ENCODE peak calls at places on chromosomes 11 and 22, in four cellular contexts. U is K562, C is GM12878, Y is HepG2. O is an unnamed sample.

GRCh38 chr11:117572129-117572528 is 224.9 kb downstream of the DSCAML1 start:
- DNase-seq in U (no peak), C (no peak), Y (no peak), O (peak; percentile 2)

GRCh38 chr22:20750461-20751184 is 23.3 kb upstream of the SERPIND1 start:
- DNase-seq in U (peak; percentile 77), C (peak; percentile 59), Y (no peak), O (no peak)

GRCh38 chr11:18727499-18728236 is 1.7 kb upstream of the IGSF22 start:
- DNase-seq in U (peak; percentile 71), C (no peak), Y (peak; percentile 48), O (peak; percentile 78)

GRCh38 chr11:44409558-44410236 is 99.8 kb upstream of the ALX4 start:
- DNase-seq in U (no peak), C (no peak), Y (peak; percentile 13), O (no peak)

GRCh38 chr22:26972281-26972680 is 314.9 kb downstream of the MIAT start:
- DNase-seq in U (no peak), C (no peak), Y (no peak), O (no peak)

GRCh38 chr11:94477644-94478043 is 16.0 kb downstream of the MRE11 start:
- DNase-seq in U (no peak), C (no peak), Y (no peak), O (no peak)

GRCh38 chr11:115418626-115419025 is 85.6 kb downstream of the CADM1 start:
- DNase-seq in U (no peak), C (no peak), Y (no peak), O (no peak)

GRCh38 chr11:74019104-74019738 is 10.3 kb upstream of the UCP3 start:
- DNase-seq in U (no peak), C (no peak), Y (peak; percentile 17), O (no peak)

GRCh38 chr11:106853850-106854401 is 164.3 kb downstream of the GUCY1A2 start:
- DNase-seq in U (no peak), C (no peak), Y (no peak), O (no peak)

GRCh38 chr11:102727890-102728289 is 3.1 kb upstream of the MMP8 start:
- DNase-seq in U (no peak), C (no peak), Y (no peak), O (no peak)

GRCh38 chr11:102878595-102878994 is 3.8 kb upstream of the MMP12 start:
- DNase-seq in U (no peak), C (no peak), Y (no peak), O (no peak)

GRCh38 chr11:113773416-113774173 is at the start of gene ZW10:
- DNase-seq in U (peak; percentile 90), C (peak; percentile 86), Y (peak; percentile 92), O (peak; percentile 95)

GRCh38 chr11:71454470-71455113 is 1.6 kb downstream of the NADSYN1 start:
- DNase-seq in U (no peak), C (no peak), Y (no peak), O (no peak)

GRCh38 chr11:60957188-60957587 is 5.2 kb upstream of the SLC15A3 start:
- DNase-seq in U (no peak), C (no peak), Y (no peak), O (no peak)

GRCh38 chr22:43819691-43820670 is 7.9 kb upstream of the EFCAB6 start:
- DNase-seq in U (no peak), C (no peak), Y (no peak), O (no peak)

GRCh38 chr11:130452941-130453340 is 4.5 kb downstream of the ADAMTS15 start:
- DNase-seq in U (no peak), C (no peak), Y (no peak), O (peak; percentile 40)

GRCh38 chr11:122910775-122911174 is 28.2 kb downstream of the JHY start:
- DNase-seq in U (no peak), C (no peak), Y (peak; percentile 5), O (no peak)

GRCh38 chr11:47399860-47400812 is 8.3 kb upstream of the SLC39A13 start:
- DNase-seq in U (peak; percentile 89), C (no peak), Y (no peak), O (peak; percentile 46)

GRCh38 chr11:134542401-134543143 is 130.5 kb upstream of the B3GAT1 start:
- DNase-seq in U (no peak), C (no peak), Y (no peak), O (no peak)

GRCh38 chr11:71238285-71238875 is 14.0 kb downstream of the SHANK2 start:
- DNase-seq in U (no peak), C (no peak), Y (no peak), O (no peak)

GRCh38 chr11:6992457-6993431 is 27.4 kb downstream of the ZNF214 start:
- DNase-seq in U (no peak), C (no peak), Y (no peak), O (no peak)

GRCh38 chr11:92796744-92797143 is 172.7 kb upstream of the MTNR1B start:
- DNase-seq in U (no peak), C (no peak), Y (no peak), O (no peak)

GRCh38 chr11:86182976-86183584 is 61.5 kb upstream of the EED start:
- DNase-seq in U (peak; percentile 76), C (peak; percentile 88), Y (no peak), O (no peak)

GRCh38 chr11:66580803-66581202 is 12.1 kb downstream of the CCDC87 start:
- DNase-seq in U (no peak), C (no peak), Y (no peak), O (no peak)

GRCh38 chr22:29470159-29470855 is 9.7 kb upstream of the NEFH start:
- DNase-seq in U (peak; percentile 80), C (no peak), Y (peak; percentile 26), O (peak; percentile 95)

GRCh38 chr11:21814169-21814568 is 378.7 kb upstream of the ANO5 start:
- DNase-seq in U (no peak), C (no peak), Y (peak; percentile 40), O (no peak)

GRCh38 chr11:22991196-22991595 is 130.9 kb upstream of the CCDC179 start:
- DNase-seq in U (no peak), C (no peak), Y (no peak), O (no peak)

GRCh38 chr11:126175261-126175885 is 36.1 kb downstream of the RPUSD4 start:
- DNase-seq in U (no peak), C (no peak), Y (no peak), O (no peak)

GRCh38 chr11:116547571-116547970 is 225.2 kb downstream of the BUD13 start:
- DNase-seq in U (no peak), C (no peak), Y (no peak), O (no peak)

DNA sequence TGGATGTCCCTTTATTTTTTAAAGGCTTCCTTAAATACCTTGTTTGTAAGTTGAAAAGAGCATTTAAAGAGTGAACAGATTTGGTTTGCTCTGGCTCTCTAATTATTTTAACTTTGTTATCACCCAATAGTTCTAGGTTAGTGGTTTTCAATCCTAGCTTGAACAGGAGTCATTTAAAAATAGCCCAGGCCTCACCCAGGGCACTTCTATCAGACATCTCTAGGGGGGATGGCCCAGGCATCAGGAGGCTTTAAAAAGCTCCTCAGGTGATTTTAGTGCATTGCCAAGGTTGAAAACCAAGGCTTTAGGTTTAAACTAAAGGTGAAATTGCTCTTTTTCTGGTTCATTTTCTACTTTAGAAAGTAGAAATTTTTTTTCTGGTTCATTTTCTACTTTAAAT is 8.3 kb downstream of the CAT start:
- DNase-seq in U (no peak), C (no peak), Y (no peak), O (no peak)
- TF ChIP-seq TCF7 in U (no peak), C (no peak), Y (no peak), O (no peak)

GRCh38 chr11:77644887-77645286 is 7.3 kb upstream of the CLNS1A start:
- DNase-seq in U (no peak), C (no peak), Y (no peak), O (no peak)
- TF ChIP-seq MAX in U (no peak), C (no peak), Y (no peak), O (no peak)

DNA sequence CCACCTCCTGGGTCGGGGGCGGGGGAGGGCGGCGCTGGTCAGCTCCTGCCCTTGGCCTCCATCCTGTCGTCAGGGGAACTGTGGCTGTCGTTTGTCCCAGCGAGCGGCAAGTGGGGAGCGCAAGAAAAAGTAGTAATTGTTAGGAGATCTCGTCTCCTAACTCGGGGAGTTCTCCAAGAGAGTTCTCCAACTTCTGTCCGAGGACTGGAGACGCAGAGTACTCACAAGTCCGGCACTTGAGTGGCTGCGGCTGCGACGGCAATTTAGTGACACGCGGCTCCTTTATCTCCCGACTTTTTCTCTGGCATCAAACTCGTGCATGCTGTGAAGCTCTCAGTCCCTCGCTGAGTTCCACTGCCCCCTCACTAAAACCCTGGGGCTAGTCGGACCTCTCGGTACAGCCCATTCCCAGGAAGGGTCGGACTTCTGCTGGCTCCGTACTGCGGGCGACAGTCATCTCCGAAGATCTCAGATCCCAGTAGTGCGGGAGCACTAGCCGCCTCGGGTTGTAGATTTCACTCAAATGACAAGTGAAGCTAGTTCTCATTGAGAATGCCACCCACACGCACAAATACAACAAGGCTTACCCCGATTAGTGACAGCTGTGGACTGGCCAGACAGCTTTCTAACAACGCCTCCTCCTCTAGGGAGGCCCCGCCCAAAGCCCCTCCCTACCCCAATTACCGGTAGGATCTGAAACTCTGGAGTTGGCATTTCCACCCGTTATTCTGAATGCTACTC is at the start of gene PGR:
- DNase-seq in U (peak; percentile 65), C (no peak), Y (no peak), O (peak; percentile 56)
- TF ChIP-seq NR2C2 in U (no peak), C (no peak), Y (no peak), O (no peak)

GRCh38 chr22:50148991-50149721 is 21.4 kb upstream of the PANX2 start:
- DNase-seq in U (peak; percentile 83), C (peak; percentile 35), Y (peak; percentile 46), O (peak; percentile 74)

GRCh38 chr22:50148166-50148500 is 22.4 kb upstream of the PANX2 start:
- DNase-seq in U (no peak), C (no peak), Y (no peak), O (no peak)

GRCh38 chr22:50144005-50144614 is 26.4 kb upstream of the PANX2 start:
- DNase-seq in U (no peak), C (no peak), Y (no peak), O (no peak)

GRCh38 chr22:50145741-50146439 is 24.6 kb upstream of the PANX2 start:
- DNase-seq in U (no peak), C (no peak), Y (no peak), O (no peak)

GRCh38 chr22:50146440-50147228 is 23.9 kb upstream of the PANX2 start:
- DNase-seq in U (peak; percentile 63), C (no peak), Y (peak; percentile 87), O (no peak)
- TF ChIP-seq TCF7 in U (no peak), C (no peak), Y (no peak), O (no peak)

GRCh38 chr11:59199546-59200420 is 12.9 kb downstream of the MPEG1 start:
- DNase-seq in U (no peak), C (peak; percentile 95), Y (no peak), O (no peak)
- TF ChIP-seq MAX in U (no peak), C (peak; percentile 54), Y (no peak), O (no peak)

DNA sequence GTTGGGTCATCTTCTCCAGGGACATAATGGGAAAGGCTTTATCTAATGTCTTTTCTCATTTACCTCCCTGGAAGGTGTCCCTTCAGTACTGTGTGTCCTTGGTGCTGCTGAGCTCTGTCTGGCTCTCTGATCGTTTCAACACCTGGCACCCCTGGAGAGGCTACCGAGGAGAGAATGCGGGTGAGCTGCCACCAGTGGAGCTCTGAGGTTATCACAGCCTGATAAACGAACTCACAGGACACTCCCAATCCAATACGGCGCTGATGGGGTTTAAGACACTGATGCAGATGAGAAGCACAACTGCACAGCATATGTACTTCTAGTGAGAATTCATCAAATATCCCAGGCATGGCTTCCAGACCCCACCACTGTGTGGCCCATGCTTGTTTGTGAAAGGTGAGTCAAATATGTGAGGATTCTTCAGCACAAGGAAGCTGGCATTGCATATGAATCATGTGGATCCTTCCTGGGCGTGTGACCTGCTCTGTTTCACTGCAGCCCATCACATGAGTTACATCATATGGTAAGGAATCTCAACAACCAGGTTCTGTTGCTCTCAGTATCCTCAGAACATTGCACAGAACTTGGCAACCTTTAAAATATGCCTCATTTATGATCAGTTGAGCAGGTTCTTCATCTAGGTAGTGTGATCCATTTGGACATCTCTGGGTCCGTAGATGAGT is 34.8 kb upstream of the VWA5A start:
- DNase-seq in U (no peak), C (no peak), Y (no peak), O (no peak)
- TF ChIP-seq NR2C2 in U (no peak), C (no peak), Y (no peak), O (no peak)

O was measured in WTC11.